ENCODE peak calls at places on chromosomes 12 and 14, in four cellular contexts. A is Karpas-422, O is brain microvascular endothelial cell, U is left ventricle myocardium inferior. B is an unnamed sample.

GRCh38 chr12:75889214-75889613 is 142.4 kb downstream of the PHLDA1 start:
- DNase-seq in A (no peak), U (no peak), O (no peak), B (no peak)

GRCh38 chr12:59803735-59804134 is 207.9 kb downstream of the SLC16A7 start:
- DNase-seq in O (no peak), U (no peak), A (no peak), B (no peak)

GRCh38 chr14:68145539-68145938 is 326.0 kb downstream of the RAD51B start:
- DNase-seq in A (no peak), O (no peak), U (no peak), B (no peak)

GRCh38 chr12:126189856-126190255 is 1124.6 kb downstream of the AACS start:
- DNase-seq in O (no peak), A (no peak), U (no peak), B (no peak)

GRCh38 chr14:96739511-96739910 is 57.7 kb upstream of the VRK1 start:
- DNase-seq in O (no peak), U (no peak), A (no peak), B (no peak)

GRCh38 chr12:24499151-24500146 is 449.5 kb downstream of the BCAT1 start:
- DNase-seq in A (no peak), U (no peak), O (peak), B (peak)

GRCh38 chr14:35355981-35356839 is 48.3 kb downstream of the NFKBIA start:
- DNase-seq in O (peak), A (no peak), U (no peak), B (no peak)

GRCh38 chr12:18502422-18502821 is 235.4 kb downstream of the PLCZ1 start:
- DNase-seq in O (no peak), A (no peak), U (no peak), B (no peak)

GRCh38 chr12:104680506-104680905 is 223.8 kb downstream of the CHST11 start:
- DNase-seq in A (no peak), O (no peak), U (no peak), B (no peak)

GRCh38 chr14:91424813-91425719 is 7.4 kb upstream of the CCDC88C start:
- DNase-seq in A (no peak), U (no peak), O (no peak), B (no peak)

GRCh38 chr12:55470088-55470830 is at the start of gene OR6C70:
- DNase-seq in U (no peak), O (no peak), A (no peak), B (no peak)

GRCh38 chr14:104085032-104085888 is at the start of gene ASPG:
- DNase-seq in A (no peak), U (peak), O (no peak), B (no peak)

GRCh38 chr14:104290058-104290667 is 151.8 kb downstream of the KIF26A start:
- DNase-seq in U (peak), O (no peak), A (no peak), B (no peak)

GRCh38 chr12:44873898-44874297 is 2.2 kb downstream of the NELL2 start:
- DNase-seq in U (no peak), O (no peak), A (peak), B (no peak)

GRCh38 chr12:16016748-16017147 is 105.6 kb downstream of the DERA start:
- DNase-seq in O (no peak), U (no peak), A (no peak), B (no peak)

GRCh38 chr14:47691829-47692228 is 16.4 kb upstream of the MDGA2 start:
- DNase-seq in O (no peak), U (no peak), A (no peak), B (no peak)

GRCh38 chr14:65006251-65006721 is 19.6 kb downstream of the FNTB start:
- DNase-seq in U (no peak), O (peak), A (no peak), B (no peak)

GRCh38 chr12:120139958-120140357 is 23.4 kb upstream of the RAB35 start:
- DNase-seq in O (no peak), A (no peak), U (no peak), B (no peak)

GRCh38 chr12:68611094-68611818 is 557 bp downstream of the RAP1B start:
- DNase-seq in U (peak), O (no peak), A (peak), B (no peak)

GRCh38 chr12:6355491-6356373 is 13.9 kb upstream of the TNFRSF1A start:
- DNase-seq in A (no peak), U (no peak), O (no peak), B (no peak)

GRCh38 chr14:53840444-53840843 is 116.2 kb downstream of the BMP4 start:
- DNase-seq in A (no peak), O (no peak), U (no peak), B (no peak)

GRCh38 chr12:93302331-93303229 is 75.1 kb upstream of the NUDT4 start:
- DNase-seq in O (peak), A (no peak), U (no peak), B (peak)

GRCh38 chr14:62373889-62374394 is 611.7 kb downstream of the SNAPC1 start:
- DNase-seq in U (no peak), A (no peak), O (no peak), B (no peak)

GRCh38 chr14:89673499-89674225 is 256.6 kb upstream of the FOXN3 start:
- DNase-seq in A (no peak), O (peak), U (no peak), B (no peak)

GRCh38 chr12:4579305-4580097 is 17.5 kb downstream of the DYRK4 start:
- DNase-seq in A (peak), U (no peak), O (peak), B (no peak)

DNA sequence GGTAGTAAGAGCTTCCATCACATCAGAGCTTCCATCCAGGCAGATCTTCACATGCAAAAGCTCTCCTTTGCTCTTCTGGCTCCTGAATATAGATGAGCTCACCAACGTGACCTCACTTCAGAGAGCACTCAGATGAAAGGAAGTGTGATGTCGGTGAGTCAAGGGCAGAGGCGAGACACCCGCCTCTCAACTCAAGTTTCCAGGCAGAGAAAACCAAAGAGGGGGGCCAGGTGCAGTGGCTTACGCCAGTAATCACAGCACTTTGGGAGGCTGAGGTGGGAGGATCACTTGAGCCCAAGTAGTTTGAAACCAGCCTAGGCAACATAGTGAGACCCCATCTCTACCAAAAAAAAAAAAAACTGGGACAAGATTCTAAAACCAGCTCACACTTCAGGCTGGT is 126.9 kb downstream of the DUSP6 start:
- DNase-seq in O (peak), A (peak), U (peak), B (no peak)
- H3K4me3 ChIP-seq in O (no peak), A (no peak), U (no peak), B (no peak)

DNA sequence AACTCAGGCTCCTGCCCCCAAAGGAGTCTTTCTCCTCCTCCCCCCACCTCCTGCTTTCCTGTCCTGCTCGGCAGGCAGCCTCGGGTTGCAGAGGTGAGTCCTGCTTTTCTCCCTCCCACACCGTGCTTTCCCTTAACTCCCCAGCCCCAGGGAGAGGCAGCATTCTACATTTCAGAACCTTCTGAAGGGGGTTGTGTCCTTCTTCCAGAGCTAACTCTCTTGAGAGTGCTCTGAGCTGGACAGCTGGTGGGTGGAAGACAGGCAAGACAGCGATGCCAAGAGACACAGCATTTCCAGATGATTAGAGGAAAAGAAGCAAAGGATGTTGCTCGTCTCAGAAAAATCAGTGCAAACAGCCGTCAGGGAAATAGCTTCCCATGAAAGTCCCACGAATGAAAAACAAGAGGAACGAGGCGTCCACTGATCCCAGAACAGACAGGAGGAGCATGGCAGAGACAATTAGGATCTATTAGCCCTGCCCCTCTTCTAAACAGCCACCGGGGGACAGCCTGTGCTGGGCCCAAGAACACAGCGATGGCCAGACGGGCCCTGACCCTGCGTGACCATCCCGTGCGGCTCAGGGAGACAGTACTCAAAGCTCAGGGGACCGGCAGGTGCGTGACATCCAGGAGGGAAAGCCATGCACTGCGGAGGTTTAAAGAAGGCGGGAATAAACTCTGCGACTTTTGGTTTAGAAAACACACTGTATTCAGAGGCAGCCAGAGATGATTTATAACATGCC is 216.5 kb upstream of the RTL1 start:
- DNase-seq in A (no peak), O (no peak), U (no peak), B (no peak)
- H3K4me3 ChIP-seq in A (peak), O (no peak), U (peak), B (no peak)

GRCh38 chr14:56884617-56885016 is 74.3 kb upstream of the OTX2 start:
- DNase-seq in A (no peak), U (no peak), O (no peak), B (no peak)
- H3K4me3 ChIP-seq in A (no peak), U (no peak), O (no peak), B (no peak)

GRCh38 chr12:110501378-110501721 is 561 bp downstream of the VPS29 start:
- DNase-seq in U (no peak), O (peak), A (peak), B (peak)

GRCh38 chr12:110503432-110503831 is 1.3 kb downstream of the RAD9B start:
- DNase-seq in O (no peak), U (no peak), A (no peak), B (no peak)

GRCh38 chr12:110505332-110505731 is 3.2 kb downstream of the RAD9B start:
- DNase-seq in U (no peak), O (no peak), A (no peak), B (no peak)

GRCh38 chr12:110501722-110502448 is at the start of the genes RAD9B and VPS29:
- DNase-seq in O (peak), U (peak), A (peak), B (peak)

DNA sequence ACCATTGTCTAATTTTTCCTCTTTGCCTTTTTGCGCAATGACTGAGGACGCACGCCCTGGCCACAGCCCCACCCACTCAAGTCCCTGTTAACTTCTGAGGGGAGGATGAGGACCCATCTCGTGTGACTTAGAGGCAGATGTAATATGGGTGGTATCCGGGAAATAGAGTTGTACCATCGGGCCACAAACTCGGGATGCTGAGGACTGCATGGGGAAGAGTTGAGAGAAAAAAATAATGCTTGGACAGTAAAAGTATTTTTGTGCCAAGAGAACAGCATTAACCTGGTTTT is 263 bp downstream of the RAD9B start:
- DNase-seq in O (no peak), A (no peak), U (no peak), B (no peak)
- H3K4me3 ChIP-seq in O (peak), A (peak), U (peak), B (peak)

GRCh38 chr12:13206560-13206897 is 10.0 kb downstream of the EMP1 start:
- DNase-seq in O (no peak), U (no peak), A (peak), B (no peak)

GRCh38 chr12:13205809-13206559 is 9.5 kb downstream of the EMP1 start:
- DNase-seq in U (no peak), O (peak), A (no peak), B (peak)

GRCh38 chr12:13204428-13204827 is 7.9 kb downstream of the EMP1 start:
- DNase-seq in U (no peak), O (peak), A (no peak), B (no peak)

GRCh38 chr12:13200841-13201240 is 4.3 kb downstream of the EMP1 start:
- DNase-seq in U (no peak), A (no peak), O (no peak), B (no peak)

GRCh38 chr12:13203028-13203922 is 6.7 kb downstream of the EMP1 start:
- DNase-seq in O (no peak), A (peak), U (peak), B (no peak)
- H3K4me3 ChIP-seq in O (no peak), A (no peak), U (peak), B (peak)

DNA sequence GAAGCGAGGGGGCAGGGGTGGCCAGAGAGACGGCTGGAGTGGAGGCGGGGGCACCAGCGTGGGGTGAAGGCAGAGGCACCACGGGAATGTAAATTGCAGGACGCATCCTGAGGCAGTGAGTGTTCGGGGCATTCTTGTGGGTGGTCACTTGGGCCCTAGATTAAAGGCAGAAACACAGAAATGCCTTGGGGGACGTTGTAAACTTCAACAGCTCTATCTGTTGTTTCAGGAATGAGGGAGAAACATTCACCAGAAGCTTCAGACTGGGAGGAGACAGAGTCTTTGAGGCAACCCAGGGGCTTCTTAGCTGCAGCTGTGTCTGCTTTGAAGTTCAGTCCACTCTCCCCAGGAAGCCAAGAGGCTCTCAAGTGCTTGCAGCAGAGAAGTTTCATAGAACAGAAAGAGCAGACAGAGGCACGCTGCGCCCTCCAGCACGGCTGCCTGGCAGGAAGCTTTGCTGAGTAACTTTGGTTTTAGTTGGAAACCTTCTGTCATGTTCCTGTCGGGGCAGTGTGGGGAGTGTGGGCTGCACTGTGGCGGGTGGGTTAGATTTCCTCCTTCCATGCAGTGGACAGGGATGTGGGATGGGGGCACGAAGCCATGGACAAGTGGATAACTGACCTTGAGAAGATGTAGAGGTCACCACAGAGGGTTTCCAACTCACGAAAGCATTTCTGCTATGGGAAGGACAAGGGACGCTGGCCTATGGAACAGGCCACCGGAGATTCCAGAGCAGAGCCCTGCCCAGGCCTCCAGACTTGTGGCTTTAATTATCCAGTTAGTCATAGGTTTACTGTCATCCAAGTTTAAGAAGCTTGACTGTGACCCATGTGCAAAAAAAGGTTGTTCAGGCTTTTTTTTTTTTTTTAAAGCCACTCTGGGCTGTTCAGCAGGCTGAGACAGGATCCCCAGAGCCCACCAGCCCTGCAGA is 107.6 kb downstream of the ARF6 start:
- DNase-seq in U (peak), O (peak), A (peak), B (no peak)
- H3K4me3 ChIP-seq in U (no peak), O (no peak), A (peak), B (peak)

GRCh38 chr14:24237463-24237955 is 4.8 kb downstream of the GMPR2 start:
- DNase-seq in O (no peak), A (no peak), U (no peak), B (no peak)
- H3K4me3 ChIP-seq in O (no peak), A (no peak), U (no peak), B (no peak)